ENCODE peak calls at places on chromosomes 12 and 14, in four cellular contexts. V, H, Y and X are unnamed samples.

GRCh38 chr14:65303185-65303901 is 109.2 kb upstream of the FUT8 start:
- DNase-seq in V (no peak), H (peak), Y (no peak), X (no peak)

GRCh38 chr12:105665366-105665765 is 334.9 kb downstream of the C12orf75 start:
- DNase-seq in V (no peak), H (no peak), Y (no peak), X (no peak)

GRCh38 chr14:30751646-30752416 is 122.5 kb upstream of the COCH start:
- DNase-seq in V (no peak), H (no peak), Y (peak), X (peak)

GRCh38 chr14:105064721-105065143 is 498 bp downstream of the GPR132 start:
- DNase-seq in V (no peak), H (peak), Y (no peak), X (no peak)

GRCh38 chr14:90644882-90645281 is 171.3 kb downstream of the TTC7B start:
- DNase-seq in V (no peak), H (peak), Y (no peak), X (no peak)

GRCh38 chr12:100608776-100609175 is 35.3 kb downstream of the GAS2L3 start:
- DNase-seq in V (no peak), H (no peak), Y (no peak), X (no peak)

GRCh38 chr14:22448905-22449611 is 140.0 kb downstream of the DAD1 start:
- DNase-seq in V (no peak), H (peak), Y (peak), X (no peak)

GRCh38 chr12:92737855-92738850 is 35.4 kb downstream of the PLEKHG7 start:
- DNase-seq in V (no peak), H (no peak), Y (no peak), X (no peak)

GRCh38 chr14:104688505-104688754 is 988 bp upstream of the INF2 start:
- DNase-seq in V (no peak), H (no peak), Y (no peak), X (no peak)

GRCh38 chr14:79661762-79662161 is 549.5 kb downstream of the DIO2 start:
- DNase-seq in V (no peak), H (peak), Y (no peak), X (no peak)

GRCh38 chr14:68825729-68826128 is 32.9 kb upstream of the ZFP36L1 start:
- DNase-seq in V (no peak), H (no peak), Y (no peak), X (no peak)

DNA sequence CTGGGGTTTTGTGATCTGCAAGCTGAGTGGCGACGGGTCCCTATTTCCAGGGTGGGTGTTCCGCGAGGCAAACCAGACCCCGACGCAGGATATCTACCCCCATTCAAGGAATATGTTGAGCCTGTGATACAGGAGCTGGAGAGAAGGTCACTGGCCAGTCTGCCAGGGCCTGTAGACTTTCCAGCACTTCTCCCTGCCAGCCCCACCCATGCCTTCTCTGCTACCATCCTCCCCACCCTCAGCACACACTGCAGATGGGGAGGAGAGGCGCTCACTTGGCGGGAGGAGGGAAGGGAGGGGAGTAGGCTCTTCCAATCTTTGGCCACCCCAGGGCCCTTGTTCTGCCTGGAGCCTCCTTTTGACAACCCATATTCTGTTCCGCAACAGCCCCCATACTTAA is 102.5 kb upstream of the MAP1LC3B2 start:
- DNase-seq in V (no peak), H (no peak), Y (no peak), X (no peak)
- H2AFZ ChIP-seq in V (peak), H (peak), Y (no peak), X (no peak)

GRCh38 chr12:48031135-48031960 is 27.1 kb upstream of the COL2A1 start:
- DNase-seq in V (no peak), H (no peak), Y (no peak), X (no peak)

GRCh38 chr12:48032597-48032996 is 28.3 kb upstream of the COL2A1 start:
- DNase-seq in V (no peak), H (peak), Y (no peak), X (no peak)

GRCh38 chr12:48029401-48029770 is 25.1 kb upstream of the COL2A1 start:
- DNase-seq in V (no peak), H (no peak), Y (no peak), X (no peak)

GRCh38 chr12:48028541-48029400 is 24.5 kb upstream of the COL2A1 start:
- DNase-seq in V (no peak), H (no peak), Y (no peak), X (no peak)

GRCh38 chr12:48029811-48030650 is 25.8 kb upstream of the COL2A1 start:
- DNase-seq in V (no peak), H (no peak), Y (peak), X (no peak)
- H2AFZ ChIP-seq in V (peak), H (peak), Y (no peak), X (no peak)

DNA sequence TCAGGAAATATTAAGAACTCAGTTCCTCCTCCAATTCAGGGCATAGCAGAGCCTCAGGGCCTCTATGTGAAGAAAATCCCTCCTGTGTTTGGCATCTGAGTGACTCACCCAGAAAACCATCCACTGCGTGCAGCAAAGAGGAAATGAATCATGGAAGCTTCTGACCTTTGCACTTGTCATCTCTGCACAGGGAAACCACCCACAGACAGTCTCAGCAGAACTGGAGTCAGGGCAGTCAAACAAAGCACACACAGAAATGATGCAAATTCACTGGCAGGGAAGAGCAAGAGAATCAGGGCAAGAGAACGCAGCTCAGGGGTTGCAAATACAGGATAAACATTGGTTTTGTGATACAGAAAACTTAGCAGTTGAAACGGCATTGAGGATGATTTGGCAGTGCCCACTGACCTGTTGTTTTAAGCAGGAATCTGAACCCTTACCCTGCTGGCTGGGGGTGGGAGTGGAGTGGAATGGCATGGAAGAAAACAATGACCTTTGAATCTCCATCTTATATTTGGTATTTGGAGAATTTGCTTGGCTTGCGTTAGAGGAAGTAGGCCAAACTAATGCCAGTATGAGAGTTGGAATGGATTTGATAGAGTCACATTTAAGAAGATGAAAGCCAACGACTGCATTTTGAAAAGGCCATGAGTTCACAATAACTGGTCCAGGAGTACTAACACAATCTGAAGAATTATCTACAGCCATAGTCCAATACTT is 53.5 kb downstream of the PHLDA1 start:
- DNase-seq in V (peak), H (peak), Y (peak), X (peak)
- H2AFZ ChIP-seq in V (peak), H (peak), Y (peak), X (peak)

GRCh38 chr12:30990316-30990715 is 63.8 kb downstream of the TSPAN11 start:
- DNase-seq in V (no peak), H (no peak), Y (no peak), X (no peak)

GRCh38 chr12:30989754-30990153 is 63.2 kb downstream of the TSPAN11 start:
- DNase-seq in V (peak), H (no peak), Y (peak), X (peak)

GRCh38 chr12:30985814-30986452 is 59.4 kb downstream of the TSPAN11 start:
- DNase-seq in V (peak), H (peak), Y (peak), X (peak)

GRCh38 chr12:30988887-30989286 is 62.3 kb downstream of the TSPAN11 start:
- DNase-seq in V (no peak), H (no peak), Y (no peak), X (no peak)

GRCh38 chr12:30988086-30988485 is 61.5 kb downstream of the TSPAN11 start:
- DNase-seq in V (no peak), H (no peak), Y (no peak), X (no peak)
- H2AFZ ChIP-seq in V (no peak), H (no peak), Y (no peak), X (no peak)

GRCh38 chr12:90199008-90199407 is 490.4 kb upstream of the ATP2B1 start:
- DNase-seq in V (no peak), H (no peak), Y (no peak), X (no peak)
- H2AFZ ChIP-seq in V (no peak), H (no peak), Y (no peak), X (no peak)

GRCh38 chr12:57464569-57464968 is 5.0 kb downstream of the GLI1 start:
- DNase-seq in V (no peak), H (no peak), Y (no peak), X (no peak)

GRCh38 chr12:57461904-57462306 is 2.3 kb downstream of the GLI1 start:
- DNase-seq in V (no peak), H (peak), Y (peak), X (no peak)

GRCh38 chr12:57460457-57461325 is 1.1 kb downstream of the GLI1 start:
- DNase-seq in V (no peak), H (no peak), Y (peak), X (peak)

GRCh38 chr12:57461326-57461903 is 1.8 kb downstream of the GLI1 start:
- DNase-seq in V (peak), H (peak), Y (peak), X (peak)

DNA sequence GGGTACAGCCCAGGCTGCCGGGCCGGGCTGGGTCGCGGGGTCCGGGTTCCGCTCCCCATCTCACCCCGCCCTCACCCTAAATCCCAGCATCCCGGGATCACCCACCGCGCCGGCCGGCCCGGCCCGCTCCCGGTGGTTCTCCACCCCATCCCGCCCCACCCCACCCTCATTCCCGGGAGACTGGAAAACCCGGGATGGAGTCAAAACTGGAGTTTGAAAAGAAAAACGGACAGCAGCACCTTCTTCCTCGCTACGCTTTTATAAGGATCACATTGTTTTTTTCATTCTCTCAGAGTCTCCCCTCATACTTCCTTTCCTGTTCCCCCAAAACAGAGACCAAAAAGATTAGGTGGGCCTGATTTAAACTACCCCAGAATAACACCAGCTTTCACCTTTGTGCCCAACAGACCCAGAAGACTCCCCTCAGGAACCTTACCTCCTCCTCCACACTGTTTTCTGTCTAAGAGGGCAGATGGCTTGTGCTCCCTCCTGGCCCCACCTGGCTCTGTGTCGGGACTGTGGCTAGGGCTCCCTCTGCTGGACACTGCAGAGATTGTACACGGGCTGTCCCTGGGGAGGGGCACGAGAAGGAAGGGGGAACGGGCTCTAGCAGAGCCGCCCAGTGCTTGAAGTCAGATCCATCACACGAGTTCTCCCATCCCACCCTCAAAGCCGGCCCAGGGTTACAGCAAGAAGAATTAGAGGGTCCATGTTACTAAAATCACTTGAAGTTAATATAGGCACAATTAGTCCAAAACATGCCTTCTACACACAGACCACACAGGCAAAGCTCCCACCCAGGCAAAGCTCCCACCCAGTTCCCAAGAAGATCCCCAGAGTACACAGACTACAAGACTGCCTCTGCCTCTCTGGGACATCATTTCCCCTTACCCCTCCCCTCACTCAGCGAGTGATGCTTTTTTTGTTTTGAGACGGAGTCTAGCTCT is 3.0 kb downstream of the GLI1 start:
- DNase-seq in V (peak), H (peak), Y (peak), X (peak)
- H2AFZ ChIP-seq in V (peak), H (peak), Y (peak), X (peak)

DNA sequence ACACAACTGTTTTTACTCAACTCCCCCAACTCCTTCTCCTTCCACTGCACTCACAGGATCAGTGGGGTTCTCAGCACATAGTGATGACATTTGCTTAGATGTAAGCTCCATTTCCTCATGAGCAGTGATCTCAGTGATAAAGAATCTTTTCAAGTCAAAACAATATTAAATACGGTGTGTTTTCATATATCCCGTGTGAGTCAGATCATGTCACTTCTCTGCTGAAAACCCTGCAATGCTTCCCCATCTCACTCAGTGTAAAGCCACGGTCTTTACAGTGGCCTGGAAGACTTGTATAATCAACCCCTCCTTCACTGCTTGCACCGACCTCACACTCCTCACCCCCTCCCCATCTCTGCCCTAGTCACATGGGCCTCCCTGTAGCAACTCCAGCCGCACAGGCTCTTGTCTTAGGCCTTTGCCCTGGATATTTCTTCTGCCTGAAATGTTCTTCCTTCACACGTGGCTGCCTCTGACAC is 149.7 kb upstream of the ARHGAP5 start:
- DNase-seq in V (no peak), H (peak), Y (no peak), X (no peak)
- H2AFZ ChIP-seq in V (peak), H (peak), Y (no peak), X (no peak)